ENCODE peak calls at places on chromosomes 5 and 9, in eight cellular contexts. J is tibial nerve; X is CD8-positive, alpha-beta T cell; W is PC-3; Q is iPS DF 6.9; R is adipocyte; G is stomach; L is Peyer's patch. P is an unnamed sample.

GRCh38 chr9:134634667-134635230 is 6.9 kb upstream of the COL5A1 start:
- DNase-seq in J (no peak), X (no peak), W (no peak), Q (no peak), R (no peak), G (no peak), L (peak; percentile 13), P (no peak)

GRCh38 chr5:45274241-45274640 is 421.9 kb downstream of the HCN1 start:
- DNase-seq in J (no peak), X (no peak), W (no peak), Q (no peak), R (no peak), G (no peak), L (no peak), P (no peak)

GRCh38 chr5:16411741-16412455 is 53.7 kb downstream of the ZNF622 start:
- DNase-seq in J (no peak), X (no peak), W (peak; percentile 39), Q (no peak), R (no peak), G (no peak), L (no peak), P (no peak)

GRCh38 chr5:76084496-76085285 is 1.5 kb downstream of the SV2C start:
- DNase-seq in J (no peak), X (peak; percentile 38), W (no peak), Q (no peak), R (no peak), G (no peak), L (no peak), P (no peak)

GRCh38 chr9:88460583-88461332 is 72.5 kb downstream of the SPIN1 start:
- DNase-seq in J (no peak), X (no peak), W (peak; percentile 53), Q (no peak), R (no peak), G (no peak), L (no peak), P (no peak)

GRCh38 chr5:42832060-42832459 is 20.4 kb upstream of the SELENOP start:
- DNase-seq in J (no peak), X (no peak), W (no peak), Q (no peak), R (no peak), G (no peak), L (no peak), P (no peak)

GRCh38 chr9:106862115-106862945 is 636 bp upstream of the ZNF462 start:
- DNase-seq in J (peak; percentile 26), X (no peak), W (peak; percentile 42), Q (peak; percentile 35), R (peak; percentile 54), G (no peak), L (peak; percentile 69), P (peak; percentile 39)

GRCh38 chr5:124512236-124512635 is 234.2 kb downstream of the ZNF608 start:
- DNase-seq in J (no peak), X (no peak), W (no peak), Q (no peak), R (no peak), G (no peak), L (no peak), P (peak; percentile 32)

GRCh38 chr9:28053378-28053777 is 480.1 kb upstream of the C9orf72 start:
- DNase-seq in J (no peak), X (no peak), W (no peak), Q (no peak), R (no peak), G (no peak), L (no peak), P (no peak)

GRCh38 chr5:38154615-38155204 is 103.6 kb upstream of the EGFLAM start:
- DNase-seq in J (no peak), X (no peak), W (no peak), Q (no peak), R (no peak), G (no peak), L (no peak), P (no peak)

GRCh38 chr9:128390813-128391711 is 19.9 kb downstream of the URM1 start:
- DNase-seq in J (no peak), X (no peak), W (no peak), Q (no peak), R (no peak), G (no peak), L (no peak), P (no peak)

GRCh38 chr5:116508835-116509234 is 65.8 kb downstream of the SEMA6A start:
- DNase-seq in J (no peak), X (no peak), W (no peak), Q (no peak), R (no peak), G (no peak), L (no peak), P (no peak)

DNA sequence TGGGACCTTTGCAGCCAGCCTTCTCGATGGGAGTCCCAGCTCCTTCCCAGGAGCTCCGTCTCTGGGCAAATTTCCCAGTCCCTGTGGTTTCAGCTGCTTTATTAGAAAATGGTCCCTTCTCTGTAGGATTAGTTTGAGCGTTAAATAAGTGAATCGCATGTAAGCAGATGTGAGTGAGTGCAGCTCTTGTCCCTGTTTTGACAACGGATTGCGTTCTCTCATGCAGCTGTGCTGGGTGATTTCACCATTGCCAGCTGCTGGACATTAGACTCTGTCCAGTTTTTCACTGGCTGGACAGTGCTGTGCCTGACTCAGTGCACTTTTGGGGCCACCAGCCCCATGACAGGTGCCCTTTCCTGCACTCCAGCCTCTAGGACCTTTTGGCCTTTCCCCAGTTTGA is 11.6 kb upstream of the CEL start:
- DNase-seq in J (no peak), X (no peak), W (no peak), Q (no peak), R (no peak), G (no peak), L (no peak), P (no peak)
- H3K36me3 ChIP-seq in J (peaks cover 98% of the 10 kb centered on the region), X (peaks cover 36% of the 10 kb centered on the region), W (no peaks in the 10 kb centered on the region), Q (peaks cover 43% of the 10 kb centered on the region), R (peaks cover 70% of the 10 kb centered on the region), G (peaks cover 72% of the 10 kb centered on the region), L (peaks cover 76% of the 10 kb centered on the region), P (no peaks in the 10 kb centered on the region)

GRCh38 chr5:178107889-178108288 is 5.4 kb upstream of the N4BP3 start:
- DNase-seq in J (no peak), X (no peak), W (no peak), Q (no peak), R (no peak), G (no peak), L (no peak), P (no peak)

GRCh38 chr5:178108446-178108845 is 4.9 kb upstream of the N4BP3 start:
- DNase-seq in J (no peak), X (no peak), W (no peak), Q (no peak), R (no peak), G (no peak), L (no peak), P (no peak)

GRCh38 chr5:178106556-178107239 is 6.6 kb upstream of the N4BP3 start:
- DNase-seq in J (no peak), X (no peak), W (no peak), Q (no peak), R (no peak), G (no peak), L (no peak), P (no peak)

GRCh38 chr5:178104492-178104891 is 8.8 kb upstream of the N4BP3 start:
- DNase-seq in J (no peak), X (no peak), W (no peak), Q (no peak), R (no peak), G (peak; percentile 78), L (peak; percentile 67), P (no peak)

GRCh38 chr5:178106086-178106485 is 7.2 kb upstream of the N4BP3 start:
- DNase-seq in J (no peak), X (no peak), W (no peak), Q (no peak), R (no peak), G (no peak), L (no peak), P (no peak)
- H3K36me3 ChIP-seq in J (no peaks in the 10 kb centered on the region), X (no peaks in the 10 kb centered on the region), W (no peaks in the 10 kb centered on the region), Q (no peaks in the 10 kb centered on the region), R (no peaks in the 10 kb centered on the region), G (no peaks in the 10 kb centered on the region), L (no peaks in the 10 kb centered on the region), P (no peaks in the 10 kb centered on the region)

DNA sequence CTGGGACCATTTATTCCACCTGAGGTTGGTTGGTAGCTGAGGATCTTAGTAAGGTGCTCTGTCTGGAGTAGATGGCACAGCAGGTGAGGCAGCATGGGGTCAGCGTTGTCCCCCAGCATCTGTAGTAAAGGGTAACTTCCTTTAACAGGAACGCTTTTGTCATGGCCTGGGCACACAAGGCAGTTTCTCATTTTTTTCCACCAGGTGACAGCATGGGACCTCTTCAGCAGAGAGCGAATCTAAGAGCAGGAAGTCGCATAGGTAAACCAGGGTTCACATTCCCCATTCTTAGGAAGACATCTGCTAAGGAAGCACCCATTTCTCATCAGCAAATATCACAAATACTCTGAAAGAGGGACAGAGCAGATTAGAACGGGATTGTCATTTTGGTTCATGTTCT is 56.5 kb downstream of the GPR107 start:
- DNase-seq in J (no peak), X (no peak), W (no peak), Q (peak; percentile 16), R (no peak), G (no peak), L (no peak), P (no peak)
- H3K36me3 ChIP-seq in J (peaks cover 67% of the 10 kb centered on the region), X (peaks cover 17% of the 10 kb centered on the region), W (peaks cover 6% of the 10 kb centered on the region), Q (peaks cover 3% of the 10 kb centered on the region), R (peaks cover 48% of the 10 kb centered on the region), G (peaks cover 18% of the 10 kb centered on the region), L (peaks cover 46% of the 10 kb centered on the region), P (no peaks in the 10 kb centered on the region)

GRCh38 chr5:171311698-171312083 is 2.6 kb downstream of the TLX3 start:
- DNase-seq in J (no peak), X (no peak), W (no peak), Q (no peak), R (no peak), G (no peak), L (no peak), P (no peak)

GRCh38 chr5:171312129-171312819 is 3.2 kb downstream of the TLX3 start:
- DNase-seq in J (no peak), X (no peak), W (no peak), Q (no peak), R (no peak), G (no peak), L (no peak), P (no peak)

GRCh38 chr5:171315386-171315891 is 6.4 kb downstream of the TLX3 start:
- DNase-seq in J (no peak), X (no peak), W (no peak), Q (no peak), R (no peak), G (no peak), L (no peak), P (no peak)

GRCh38 chr5:171314728-171315385 is 5.8 kb downstream of the TLX3 start:
- DNase-seq in J (no peak), X (no peak), W (no peak), Q (no peak), R (peak; percentile 41), G (no peak), L (no peak), P (no peak)

DNA sequence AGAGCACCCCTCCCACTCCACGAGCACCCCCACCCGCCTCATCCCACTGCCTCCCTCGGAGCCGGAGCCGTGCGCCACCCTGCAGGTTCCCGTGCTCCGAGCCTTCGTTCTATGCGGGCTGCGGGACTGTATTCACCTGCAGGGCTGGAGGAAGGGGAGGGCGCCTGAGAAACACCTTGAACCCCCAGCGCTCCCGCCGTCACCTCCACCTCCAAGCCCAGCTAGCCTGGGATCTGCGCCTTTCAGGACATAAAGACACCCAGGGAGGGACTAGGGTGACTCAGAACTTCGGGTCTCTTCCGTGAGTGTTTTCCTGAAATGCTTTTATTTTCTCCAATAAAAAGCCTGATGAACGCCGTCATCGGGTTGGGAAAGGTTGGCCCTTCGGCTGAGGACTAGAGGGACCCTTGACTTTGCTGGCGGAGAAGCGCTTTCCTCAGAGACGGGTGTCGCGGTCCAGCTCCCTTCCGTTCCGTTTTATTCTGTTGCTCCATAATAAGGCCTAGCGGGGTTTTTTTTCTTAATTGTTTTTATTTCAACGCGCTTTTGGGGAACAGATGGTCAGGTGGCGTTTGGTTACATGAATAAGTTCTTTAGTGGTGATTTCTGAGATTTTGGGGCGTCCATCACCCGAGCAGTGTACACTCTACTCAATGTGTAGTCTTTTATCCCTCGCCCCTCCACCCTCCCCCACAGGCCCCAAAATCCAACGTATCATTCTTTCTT is 4.6 kb downstream of the TLX3 start:
- DNase-seq in J (no peak), X (no peak), W (no peak), Q (no peak), R (no peak), G (no peak), L (no peak), P (no peak)
- H3K36me3 ChIP-seq in J (no peaks in the 10 kb centered on the region), X (no peaks in the 10 kb centered on the region), W (no peaks in the 10 kb centered on the region), Q (no peaks in the 10 kb centered on the region), R (no peaks in the 10 kb centered on the region), G (no peaks in the 10 kb centered on the region), L (no peaks in the 10 kb centered on the region), P (no peaks in the 10 kb centered on the region)

P was measured in uterus.